ENCODE peak calls at places on chromosomes 12 and 14, in five cellular contexts. H is amniotic stem cell; N is stimulated activated CD4-positive, alpha-beta T cell treated with anti-CD3 and anti-CD28 coated beads, Interleukin-15, amount 100 ng/mL, for 48 hours; B is neural crest cell; E is GF-D8. Z is an unnamed sample.
A peak's percentile ranks its signal among the peaks of the same experiment; 100 is the strongest.

GRCh38 chr12:124030008-124030407 is 57.0 kb downstream of the ZNF664 start:
- DNase-seq in E (no peak), N (no peak), B (no peak), H (no peak), Z (no peak)

GRCh38 chr12:109582636-109583035 is 9.0 kb downstream of the MVK start:
- DNase-seq in N (no peak), B (no peak), E (no peak), H (no peak), Z (no peak)

GRCh38 chr14:34604990-34605389 is 25.0 kb downstream of the SNX6 start:
- DNase-seq in E (no peak), B (no peak), H (no peak), N (no peak), Z (no peak)

GRCh38 chr14:58639842-58640484 is 2.2 kb downstream of the DACT1 start:
- DNase-seq in B (peak; percentile 34), N (no peak), H (peak; percentile 86), E (no peak), Z (peak; percentile 27)

GRCh38 chr14:61420326-61420725 is 98.9 kb downstream of the PRKCH start:
- DNase-seq in E (no peak), B (no peak), N (no peak), H (no peak), Z (no peak)

GRCh38 chr14:35883677-35884293 is 57.6 kb downstream of the BRMS1L start:
- DNase-seq in E (no peak), H (no peak), B (peak; percentile 25), N (peak; percentile 7), Z (peak; percentile 20)

GRCh38 chr14:22648506-22648905 is 4.4 kb upstream of the OR6J1 start:
- DNase-seq in N (no peak), E (no peak), B (no peak), H (no peak), Z (no peak)

GRCh38 chr12:92955997-92956663 is 27.0 kb upstream of the EEA1 start:
- DNase-seq in B (no peak), E (no peak), N (no peak), H (no peak), Z (no peak)

GRCh38 chr14:84643438-84643837 is 886.5 kb upstream of the FLRT2 start:
- DNase-seq in E (no peak), H (no peak), B (no peak), N (no peak), Z (no peak)

GRCh38 chr12:27217590-27217989 is 26.5 kb upstream of the STK38L start:
- DNase-seq in E (no peak), N (no peak), B (no peak), H (no peak), Z (no peak)

GRCh38 chr12:113136990-113137511 is 1.5 kb upstream of the RASAL1 start:
- DNase-seq in N (no peak), E (no peak), B (no peak), H (no peak), Z (no peak)

GRCh38 chr12:83477289-83477688 is 790.6 kb downstream of the TMTC2 start:
- DNase-seq in N (no peak), E (no peak), B (no peak), H (no peak), Z (no peak)

GRCh38 chr14:51644215-51644969 is 7.3 kb upstream of the FRMD6 start:
- DNase-seq in B (no peak), N (no peak), E (no peak), H (no peak), Z (no peak)

GRCh38 chr12:101743724-101744472 is 4.6 kb upstream of the SYCP3 start:
- DNase-seq in H (no peak), E (no peak), N (no peak), B (no peak), Z (no peak)

GRCh38 chr14:67513631-67514108 is 19.4 kb upstream of the PLEKHH1 start:
- DNase-seq in H (no peak), E (no peak), B (no peak), N (no peak), Z (no peak)

GRCh38 chr14:101505216-101505970 is 55.9 kb upstream of the DIO3 start:
- DNase-seq in N (no peak), E (no peak), B (no peak), H (no peak), Z (no peak)

GRCh38 chr12:48446372-48446771 is 26.0 kb upstream of the ANP32D start:
- DNase-seq in E (no peak), B (no peak), N (no peak), H (no peak), Z (no peak)

GRCh38 chr12:106790020-106790419 is 15.5 kb downstream of the RIC8B start:
- DNase-seq in E (no peak), N (no peak), H (no peak), B (no peak), Z (no peak)

GRCh38 chr12:111437816-111438454 is 32.2 kb downstream of the SH2B3 start:
- DNase-seq in B (no peak), E (peak; percentile 92), N (no peak), H (peak; percentile 28), Z (no peak)

GRCh38 chr14:71362282-71362681 is 455.0 kb downstream of the PCNX1 start:
- DNase-seq in B (no peak), H (no peak), E (no peak), N (no peak), Z (no peak)

GRCh38 chr12:53820503-53820902 is 68.7 kb upstream of the CISTR start:
- DNase-seq in H (no peak), E (no peak), B (no peak), N (no peak), Z (no peak)

GRCh38 chr12:2248087-2248900 is 195.5 kb downstream of the CACNA1C start:
- DNase-seq in E (no peak), H (peak; percentile 44), N (no peak), B (no peak), Z (no peak)

GRCh38 chr12:110104188-110104969 is 19.8 kb upstream of the IFT81 start:
- DNase-seq in B (no peak), E (no peak), H (no peak), N (no peak), Z (no peak)

GRCh38 chr14:60396718-60397343 is 89.0 kb downstream of the C14orf39 start:
- DNase-seq in H (no peak), N (no peak), B (no peak), E (no peak), Z (no peak)

Z was measured in Panc1.